ENCODE peak calls at places on chromosomes 11 and 22, in four cellular contexts. D is IMR-90, G is A549, K is mammary epithelial cell. B is an unnamed sample. For H3K9me3, the result is how much of the 10 kb centered on the place peaks cover.

GRCh38 chr11:120587299-120587698 is 75.8 kb downstream of the GRIK4 start:
- DNase-seq in K (no peak), G (no peak), D (no peak), B (no peak)

GRCh38 chr11:68916439-68916838 is 12.7 kb downstream of the IGHMBP2 start:
- DNase-seq in K (no peak), G (no peak), D (no peak), B (no peak)

GRCh38 chr11:76857776-76858461 is 2.8 kb upstream of the ACER3 start:
- DNase-seq in D (no peak), G (no peak), K (no peak), B (no peak)

GRCh38 chr22:20551805-20552449 is 44.5 kb downstream of the MED15 start:
- DNase-seq in G (no peak), K (no peak), D (no peak), B (no peak)

GRCh38 chr22:36510966-36511881 is 4.4 kb upstream of the FOXRED2 start:
- DNase-seq in G (peak), D (peak), K (peak), B (no peak)

GRCh38 chr11:134385774-134386565 is 26.1 kb downstream of the B3GAT1 start:
- DNase-seq in K (no peak), G (no peak), D (no peak), B (no peak)

GRCh38 chr11:113378692-113379091 is 8.9 kb upstream of the ANKK1 start:
- DNase-seq in G (no peak), K (no peak), D (no peak), B (no peak)

GRCh38 chr11:10784229-10785145 is 24.2 kb downstream of the EIF4G2 start:
- DNase-seq in G (no peak), K (no peak), D (peak), B (no peak)

GRCh38 chr22:26998134-26998533 is 340.7 kb downstream of the MIAT start:
- DNase-seq in G (no peak), K (no peak), D (no peak), B (no peak)

GRCh38 chr22:17810570-17811116 is 36.4 kb upstream of the BID start:
- DNase-seq in K (no peak), G (no peak), D (no peak), B (no peak)

GRCh38 chr11:61828629-61829407 is 718 bp downstream of the FADS2 start:
- DNase-seq in D (no peak), G (peak), K (peak), B (no peak)

GRCh38 chr22:20867179-20868099 is 8.6 kb downstream of the SNAP29 start:
- DNase-seq in D (peak), K (no peak), G (no peak), B (no peak)

GRCh38 chr11:73154178-73154577 is 12.1 kb upstream of the FCHSD2 start:
- DNase-seq in G (no peak), K (no peak), D (no peak), B (no peak)

GRCh38 chr11:613369-613968 is 2.3 kb downstream of the IRF7 start:
- DNase-seq in K (peak), D (no peak), G (peak), B (peak)

GRCh38 chr11:112555491-112556364 is 295.1 kb upstream of the PLET1 start:
- DNase-seq in G (peak), D (peak), K (peak), B (peak)

GRCh38 chr11:12019337-12019736 is 10.9 kb upstream of the DKK3 start:
- DNase-seq in K (peak), G (no peak), D (peak), B (no peak)

GRCh38 chr22:30304495-30305244 is 15.4 kb upstream of the CASTOR1 start:
- DNase-seq in K (peak), D (no peak), G (no peak), B (no peak)

GRCh38 chr11:34890812-34891211 is 25.4 kb downstream of the APIP start:
- DNase-seq in K (peak), G (peak), D (peak), B (no peak)

GRCh38 chr11:125226701-125227100 is 62.1 kb downstream of the PKNOX2 start:
- DNase-seq in K (no peak), D (no peak), G (no peak), B (no peak)

GRCh38 chr11:58867556-58867955 is 23.1 kb upstream of the GLYATL2 start:
- DNase-seq in K (peak), D (no peak), G (no peak), B (no peak)

GRCh38 chr11:11982975-11983374 is 25.5 kb downstream of the DKK3 start:
- DNase-seq in D (peak), G (no peak), K (no peak), B (no peak)

GRCh38 chr11:88384678-88385015 is 47.1 kb upstream of the CTSC start:
- DNase-seq in D (peak), G (peak), K (peak), B (no peak)

GRCh38 chr11:62064221-62064620 is 59.6 kb upstream of the INCENP start:
- DNase-seq in K (no peak), G (no peak), D (no peak), B (no peak)

GRCh38 chr11:13287026-13287425 is 9.4 kb downstream of the BMAL1 start:
- DNase-seq in K (no peak), D (no peak), G (no peak), B (no peak)

GRCh38 chr11:64036081-64037026 is 623 bp downstream of the FLRT1 start:
- DNase-seq in K (peak), D (peak), G (no peak), B (no peak)

GRCh38 chr11:82732734-82733443 is 775 bp downstream of the FAM181B start:
- DNase-seq in D (no peak), G (no peak), K (no peak), B (no peak)

GRCh38 chr11:45593992-45594391 is 71.4 kb downstream of the CHST1 start:
- DNase-seq in G (peak), K (no peak), D (no peak), B (no peak)

GRCh38 chr11:94926698-94927237 is 46.6 kb downstream of the CWC15 start:
- DNase-seq in D (peak), G (peak), K (no peak), B (no peak)

GRCh38 chr22:24807284-24807950 is 1.4 kb downstream of the SGSM1 start:
- DNase-seq in D (no peak), K (no peak), G (peak), B (no peak)

GRCh38 chr11:74135516-74135840 is 35.3 kb downstream of the C2CD3 start:
- DNase-seq in K (no peak), D (no peak), G (no peak), B (no peak)

GRCh38 chr22:36258750-36259619 is 6.1 kb downstream of the APOL1 start:
- DNase-seq in D (peak), K (no peak), G (no peak), B (no peak)

GRCh38 chr11:69010964-69011623 is 2.0 kb downstream of the MRGPRF start:
- DNase-seq in G (peak), D (peak), K (peak), B (no peak)

GRCh38 chr22:50620861-50621490 is 7.0 kb downstream of the ARSA start:
- DNase-seq in D (no peak), K (peak), G (no peak), B (peak)

GRCh38 chr22:31347251-31348008 is 1.3 kb upstream of the PATZ1 start:
- DNase-seq in D (peak), G (peak), K (peak), B (peak)

GRCh38 chr22:39469681-39470461 is 13.1 kb downstream of the MGAT3 start:
- DNase-seq in D (no peak), K (no peak), G (no peak), B (no peak)

GRCh38 chr11:101870510-101870909 is 44.3 kb upstream of the CEP126 start:
- DNase-seq in D (peak), K (peak), G (peak), B (no peak)

GRCh38 chr22:40081662-40082061 is 86.9 kb downstream of the FAM83F start:
- DNase-seq in K (no peak), D (no peak), G (no peak), B (no peak)

GRCh38 chr11:58787903-58788302 is 56.2 kb upstream of the GLYAT start:
- DNase-seq in K (peak), G (no peak), D (peak), B (no peak)

GRCh38 chr22:26671317-26672059 is 14.1 kb downstream of the MIAT start:
- DNase-seq in G (no peak), K (peak), D (no peak), B (peak)

GRCh38 chr11:92390783-92391182 is 166.2 kb downstream of the FAT3 start:
- DNase-seq in D (no peak), K (no peak), G (no peak), B (no peak)
- H3K9me3 ChIP-seq in D (under half), K (under half), G (under half), B (under half)

GRCh38 chr22:48756146-48757111 is 1071.2 kb downstream of the BRD1 start:
- DNase-seq in K (no peak), G (peak), D (no peak), B (no peak)
- H3K9me3 ChIP-seq in K (half or more), G (under half), D (half or more), B (under half)

GRCh38 chr22:11627436-11627797 is 3900.6 kb upstream of the OR11H1 start:
- DNase-seq in G (no peak), K (no peak), D (no peak), B (no peak)
- H3K9me3 ChIP-seq in G (under half), K (half or more), D (half or more), B (under half)

DNA sequence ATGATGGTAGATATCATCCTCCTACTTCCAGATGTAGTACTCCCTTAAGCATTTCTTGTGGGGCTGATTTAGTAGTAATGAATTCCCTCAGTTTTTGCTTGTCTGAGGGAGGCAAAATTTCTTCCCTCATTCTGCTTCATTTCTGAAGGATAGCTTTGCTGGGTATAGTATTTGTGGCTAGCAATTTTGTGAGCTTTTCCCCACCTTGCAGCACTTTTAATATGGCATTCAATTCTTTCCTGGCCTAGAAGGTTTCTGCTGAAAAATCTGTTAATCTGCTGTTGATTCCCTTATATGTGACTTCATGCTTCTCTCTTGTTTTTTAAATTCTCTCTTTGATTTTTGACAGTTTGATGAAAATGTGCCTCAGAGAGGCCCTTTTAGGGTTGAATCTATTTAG is 50.4 kb downstream of the KCNQ1OT1 start:
- DNase-seq in D (no peak), K (no peak), G (no peak), B (no peak)
- H3K9me3 ChIP-seq in D (half or more), K (under half), G (half or more), B (under half)

GRCh38 chr22:19341500-19341899 is 50.0 kb upstream of the CLTCL1 start:
- DNase-seq in G (no peak), K (no peak), D (no peak), B (no peak)
- H3K9me3 ChIP-seq in G (under half), K (under half), D (under half), B (under half)

GRCh38 chr22:47237890-47238480 is 475.5 kb downstream of the TBC1D22A start:
- DNase-seq in D (no peak), K (no peak), G (no peak), B (no peak)
- H3K9me3 ChIP-seq in D (under half), K (under half), G (under half), B (under half)

GRCh38 chr11:70738661-70739060 is 340.3 kb downstream of the CTTN start:
- DNase-seq in D (no peak), K (no peak), G (no peak), B (no peak)

GRCh38 chr11:70741085-70741484 is 342.8 kb downstream of the CTTN start:
- DNase-seq in G (no peak), K (no peak), D (no peak), B (no peak)

GRCh38 chr11:70739091-70739490 is 340.8 kb downstream of the CTTN start:
- DNase-seq in G (no peak), K (no peak), D (no peak), B (no peak)

GRCh38 chr11:70740475-70740825 is 342.1 kb downstream of the CTTN start:
- DNase-seq in K (no peak), G (no peak), D (no peak), B (no peak)

DNA sequence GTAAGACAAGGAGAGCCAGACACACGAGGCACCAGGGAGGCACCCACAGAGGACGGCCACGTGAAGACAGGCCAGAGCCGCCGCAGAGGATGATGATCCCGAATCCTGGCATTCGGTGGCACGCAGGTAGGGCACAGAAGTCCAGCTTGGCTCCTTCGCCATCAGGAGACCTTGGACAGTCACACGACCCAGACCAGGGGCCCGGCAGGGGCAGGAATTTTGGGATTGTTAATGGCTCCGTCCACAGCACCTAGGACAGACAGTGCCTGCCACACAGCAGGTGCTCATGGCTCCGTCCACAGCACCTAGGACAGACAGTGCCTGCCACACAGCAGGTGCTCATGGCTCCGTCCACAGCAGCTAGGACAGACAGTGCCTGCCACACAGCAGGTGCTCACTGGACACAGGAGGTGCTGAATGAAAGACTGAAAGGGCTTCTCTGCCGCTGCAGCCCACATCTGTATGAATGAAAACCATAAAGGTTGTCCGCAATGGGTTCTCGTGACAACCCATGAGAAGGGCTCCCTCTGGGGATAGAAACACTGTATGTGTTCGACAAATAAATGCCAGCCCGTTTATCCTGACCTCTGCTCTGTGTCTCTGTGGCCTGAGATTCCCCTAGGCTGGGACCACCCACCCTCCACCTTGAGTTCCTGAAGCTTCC is 341.6 kb downstream of the CTTN start:
- DNase-seq in K (no peak), G (no peak), D (no peak), B (no peak)
- H3K9me3 ChIP-seq in K (under half), G (under half), D (under half), B (under half)

B was measured in T-helper 17 cell.